ENCODE peak calls at places on chromosomes 13 and 19, in seven cellular contexts. H is neuronal stem cell, E is H1, W is IMR-90, B is mesendoderm, I is mesenchymal stem cell, G is trophoblast cell. X is an unnamed sample.

GRCh38 chr19:45826934-45827333 is 11.8 kb upstream of the RSPH6A start:
- DNase-seq in H (no peak), E (no peak), W (no peak), B (no peak), I (no peak), G (no peak), X (no peak)

GRCh38 chr19:35279985-35280821 is 2.1 kb upstream of the HAMP start:
- DNase-seq in H (no peak), E (no peak), W (no peak), B (no peak), I (no peak), G (no peak), X (no peak)

GRCh38 chr13:47945738-47946137 is 55.3 kb downstream of the SUCLA2 start:
- DNase-seq in H (no peak), E (no peak), W (peak), B (peak), I (peak), G (peak), X (no peak)

GRCh38 chr13:109468123-109468522 is 318.3 kb downstream of the IRS2 start:
- DNase-seq in H (no peak), E (no peak), W (no peak), B (no peak), I (no peak), G (no peak), X (no peak)

GRCh38 chr19:58498316-58499020 is 13.3 kb downstream of the SLC27A5 start:
- DNase-seq in H (no peak), E (no peak), W (no peak), B (no peak), I (no peak), G (no peak), X (no peak)

GRCh38 chr19:45667620-45668341 is at the start of gene GIPR:
- DNase-seq in H (no peak), E (no peak), W (peak), B (peak), I (peak), G (peak), X (peak)

GRCh38 chr19:13906525-13906904 is 514 bp downstream of the CC2D1A start:
- DNase-seq in H (no peak), E (no peak), W (no peak), B (no peak), I (no peak), G (peak), X (no peak)

GRCh38 chr19:1045247-1045603 is 5.3 kb downstream of the ABCA7 start:
- DNase-seq in H (no peak), E (no peak), W (no peak), B (peak), I (peak), G (peak), X (peak)

GRCh38 chr13:42056146-42056545 is 7.7 kb downstream of the DGKH start:
- DNase-seq in H (no peak), E (no peak), W (no peak), B (no peak), I (no peak), G (no peak), X (no peak)

GRCh38 chr19:48963371-48964204 is 1.5 kb upstream of the FTL start:
- DNase-seq in H (peak), E (peak), W (peak), B (peak), I (peak), G (no peak), X (peak)

GRCh38 chr13:51760592-51760991 is 43.4 kb downstream of the DHRS12 start:
- DNase-seq in H (no peak), E (no peak), W (no peak), B (no peak), I (no peak), G (no peak), X (no peak)

GRCh38 chr13:46058268-46058667 is 5.7 kb upstream of the ZC3H13 start:
- DNase-seq in H (no peak), E (no peak), W (no peak), B (no peak), I (no peak), G (peak), X (no peak)

GRCh38 chr19:17841371-17841809 is 6.4 kb downstream of the JAK3 start:
- DNase-seq in H (no peak), E (no peak), W (no peak), B (no peak), I (no peak), G (peak), X (no peak)

GRCh38 chr19:49117677-49118564 is 1.0 kb downstream of the C19orf73 start:
- DNase-seq in H (no peak), E (no peak), W (no peak), B (no peak), I (no peak), G (no peak), X (no peak)

GRCh38 chr13:37149380-37149779 is 43.9 kb upstream of the CSNK1A1L start:
- DNase-seq in H (no peak), E (no peak), W (no peak), B (no peak), I (no peak), G (no peak), X (no peak)
- H3K23ac ChIP-seq in H (no peak), E (no peak), W (no peak), B (no peak), I (no peak), G (no peak), X (no peak)

GRCh38 chr19:3001235-3001800 is 24.0 kb downstream of the TLE6 start:
- DNase-seq in H (no peak), E (no peak), W (no peak), B (no peak), I (no peak), G (no peak), X (no peak)
- H3K23ac ChIP-seq in H (no peak), E (no peak), W (no peak), B (no peak), I (no peak), G (no peak), X (no peak)

DNA sequence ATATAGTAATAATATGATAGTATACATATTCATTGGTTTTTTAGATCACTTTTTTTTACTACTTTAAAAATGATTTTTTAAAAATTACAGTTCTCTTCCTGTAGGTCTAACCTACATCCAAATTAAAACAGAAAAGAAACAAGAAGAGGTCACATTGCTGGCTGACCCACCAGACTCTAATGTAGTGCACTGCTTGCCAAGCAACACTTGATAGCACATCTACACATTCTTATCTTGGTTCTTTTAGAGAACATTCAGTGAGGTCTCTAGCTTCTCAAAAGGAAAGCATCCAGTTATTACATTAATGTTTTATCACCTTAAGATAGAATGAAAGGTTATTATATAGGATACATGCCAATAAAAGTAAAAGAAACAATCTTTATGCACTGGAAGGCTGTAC is 35.6 kb downstream of the NDFIP2 start:
- DNase-seq in H (no peak), E (no peak), W (no peak), B (no peak), I (no peak), G (no peak), X (no peak)
- H3K23ac ChIP-seq in H (no peak), E (no peak), W (no peak), B (no peak), I (no peak), G (no peak), X (no peak)

GRCh38 chr13:103224804-103225203 is 158.6 kb upstream of the SLC10A2 start:
- DNase-seq in H (no peak), E (no peak), W (no peak), B (no peak), I (no peak), G (no peak), X (no peak)

GRCh38 chr13:103229674-103230073 is 163.5 kb upstream of the SLC10A2 start:
- DNase-seq in H (no peak), E (no peak), W (no peak), B (no peak), I (no peak), G (no peak), X (no peak)
- H3K23ac ChIP-seq in H (no peak), E (no peak), W (no peak), B (no peak), I (no peak), G (no peak), X (no peak)

GRCh38 chr13:67014399-67014798 is 215.7 kb downstream of the PCDH9 start:
- DNase-seq in H (no peak), E (no peak), W (no peak), B (no peak), I (no peak), G (no peak), X (no peak)

GRCh38 chr13:67013709-67014108 is 216.4 kb downstream of the PCDH9 start:
- DNase-seq in H (no peak), E (no peak), W (no peak), B (no peak), I (no peak), G (no peak), X (no peak)

GRCh38 chr13:67018775-67019174 is 211.4 kb downstream of the PCDH9 start:
- DNase-seq in H (no peak), E (no peak), W (no peak), B (no peak), I (no peak), G (no peak), X (no peak)

DNA sequence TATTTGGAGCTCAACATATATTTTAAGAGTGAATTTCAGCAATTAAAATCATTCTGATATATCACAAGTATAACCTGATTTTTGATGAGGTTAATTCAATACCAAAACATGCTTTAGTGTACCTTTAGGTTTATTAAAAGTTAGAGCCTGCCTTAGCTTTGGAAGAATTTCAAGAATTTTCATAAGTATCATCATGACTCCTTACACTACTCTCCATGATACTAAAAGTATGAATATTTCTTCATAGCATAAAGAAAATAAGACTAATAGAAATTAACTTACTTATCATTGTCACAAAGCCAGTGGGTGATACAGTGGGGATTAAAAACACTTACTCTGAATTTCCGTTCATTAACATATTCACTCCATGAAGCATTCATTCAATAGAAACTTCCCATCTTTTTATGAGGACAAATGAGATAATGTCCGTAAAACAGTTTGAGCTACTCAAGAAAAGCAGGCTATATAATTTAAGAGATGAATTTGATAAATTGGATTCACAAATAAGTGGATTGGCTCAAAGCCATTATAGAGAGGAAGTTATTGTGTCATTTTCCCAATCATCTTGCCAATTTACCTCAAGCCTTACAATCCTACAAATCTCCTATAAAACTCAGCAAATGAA is 214.0 kb downstream of the PCDH9 start:
- DNase-seq in H (no peak), E (no peak), W (no peak), B (no peak), I (no peak), G (no peak), X (no peak)
- H3K23ac ChIP-seq in H (no peak), E (no peak), W (no peak), B (no peak), I (no peak), G (no peak), X (no peak)

X was measured in H9.